ENCODE peak calls at places on chromosomes 16 and 17, in six cellular contexts. W is mesendoderm, X is trophoblast cell, N is H1, U is neuronal stem cell, A is IMR-90. F is an unnamed sample.

GRCh38 chr17:64688481-64688880 is 26.4 kb upstream of the SMURF2 start:
- DNase-seq in U (no peak), X (no peak), N (no peak), A (no peak), W (no peak), F (no peak)

GRCh38 chr16:70380205-70380918 is 33.7 kb downstream of the DDX19A start:
- DNase-seq in W (peak), U (peak), A (peak), N (peak), X (peak), F (peak)

GRCh38 chr17:67950945-67951344 is 45.3 kb downstream of the C17orf58 start:
- DNase-seq in X (no peak), W (no peak), U (no peak), N (no peak), A (no peak), F (no peak)

GRCh38 chr17:35596072-35596471 is 8.9 kb downstream of the AP2B1 start:
- DNase-seq in U (no peak), N (no peak), A (no peak), X (no peak), W (no peak), F (no peak)

GRCh38 chr17:78166416-78166815 is 2.0 kb upstream of the SYNGR2 start:
- DNase-seq in U (no peak), W (no peak), N (no peak), X (no peak), A (no peak), F (no peak)

GRCh38 chr17:40350410-40351184 is 13.9 kb downstream of the GJD3 start:
- DNase-seq in N (no peak), X (no peak), A (no peak), W (peak), U (peak), F (peak)

GRCh38 chr16:55426865-55427484 is 52.0 kb upstream of the MMP2 start:
- DNase-seq in N (no peak), U (no peak), A (no peak), W (no peak), X (no peak), F (no peak)

GRCh38 chr16:3274490-3274889 is 8.8 kb upstream of the ZNF263 start:
- DNase-seq in A (peak), X (no peak), U (no peak), W (no peak), N (no peak), F (no peak)

GRCh38 chr16:3880623-3881498 is at the start of gene CREBBP:
- DNase-seq in W (peak), X (peak), U (peak), N (peak), A (peak), F (peak)

GRCh38 chr17:28528329-28529011 is 22.3 kb downstream of the FOXN1 start:
- DNase-seq in N (no peak), X (no peak), W (no peak), U (no peak), A (no peak), F (peak)

GRCh38 chr17:4735825-4736651 is 3.6 kb upstream of the ZMYND15 start:
- DNase-seq in A (no peak), N (no peak), W (no peak), X (peak), U (no peak), F (no peak)

DNA sequence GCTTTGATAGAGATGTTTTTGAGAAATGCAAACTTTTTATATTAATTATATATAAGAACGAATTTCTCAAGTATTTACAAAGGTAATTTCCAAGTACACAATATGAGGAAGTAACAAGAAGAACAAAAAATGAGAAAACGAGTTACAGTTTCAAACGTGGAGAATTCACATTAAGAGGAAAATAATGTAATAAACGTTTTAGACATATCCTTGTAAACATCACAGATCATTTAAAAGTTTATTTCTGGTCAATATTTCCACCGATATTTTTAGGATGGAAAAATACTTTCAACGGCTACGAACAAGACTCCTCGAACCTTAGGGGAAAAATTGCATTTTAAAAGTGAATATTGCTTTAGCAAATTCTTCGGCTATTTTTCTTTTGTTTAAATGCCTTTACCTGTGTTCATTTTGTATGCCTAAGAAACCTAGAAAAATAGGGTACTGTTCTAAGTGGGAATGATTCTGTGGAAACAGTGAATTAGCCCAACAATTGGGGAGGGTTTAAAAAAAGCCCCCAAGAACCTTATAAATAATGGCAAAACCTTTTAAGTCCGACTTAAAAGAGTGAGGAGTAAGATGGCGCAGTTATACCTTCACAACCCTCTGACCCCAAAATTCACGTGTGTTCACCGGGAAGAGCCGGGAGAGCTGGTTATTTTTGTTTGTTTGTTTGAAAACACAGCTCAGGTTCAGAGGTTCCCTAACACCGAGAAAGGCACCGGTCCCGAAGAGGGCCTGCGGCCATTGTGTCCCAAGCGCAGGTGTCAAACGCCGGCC is 3.3 kb downstream of the HNF1B start:
- DNase-seq in A (no peak), X (no peak), U (no peak), N (no peak), W (no peak), F (peak)
- H3K4me3 ChIP-seq in A (no peak), X (no peak), U (no peak), N (peak), W (no peak), F (peak)

DNA sequence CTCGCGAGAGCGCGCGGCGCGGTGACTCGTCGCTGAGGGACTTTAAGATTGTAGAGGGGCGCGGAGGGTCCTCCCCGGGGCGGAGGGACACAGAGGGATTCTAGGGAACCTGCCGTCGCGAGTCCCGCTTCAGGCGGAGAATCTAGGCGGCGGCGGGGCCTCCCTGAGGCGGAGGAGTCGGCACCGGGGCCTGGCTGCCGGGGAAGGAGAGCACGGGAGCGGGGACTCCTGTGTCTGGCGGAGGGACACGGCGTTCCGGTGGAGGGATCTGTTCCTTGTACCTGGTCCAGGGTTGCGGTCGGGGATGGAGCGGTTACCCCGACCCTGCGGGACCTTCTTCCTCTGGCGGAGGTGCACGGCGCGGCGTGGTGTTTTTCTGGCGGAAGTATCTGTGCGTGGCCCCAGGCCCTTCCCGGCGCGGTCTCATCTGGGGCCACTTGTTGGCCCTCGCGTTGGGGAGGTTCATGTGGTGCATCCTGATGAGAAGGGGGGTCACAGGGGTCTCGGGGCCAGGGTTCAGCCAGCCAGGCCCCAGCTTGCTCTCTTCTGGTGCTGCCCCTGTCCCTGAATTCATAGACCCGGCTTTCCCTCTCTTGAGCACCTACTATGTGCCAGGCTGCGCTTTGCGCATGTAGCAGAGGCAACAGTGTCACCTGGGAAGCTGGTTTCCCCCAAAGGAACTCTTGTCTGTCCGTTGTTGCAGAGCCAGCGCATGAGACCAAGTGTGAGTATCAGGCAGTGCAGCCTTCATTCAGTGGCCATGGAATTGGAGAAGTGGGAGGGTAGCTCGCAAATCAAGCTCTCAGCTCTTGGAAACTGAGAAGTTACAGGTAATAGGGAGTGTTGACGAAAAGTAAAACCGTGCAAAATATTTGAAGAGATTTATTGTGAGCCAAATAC is 561 bp upstream of the ZKSCAN2 start:
- DNase-seq in X (peak), W (peak), U (no peak), N (peak), A (peak), F (peak)
- H3K18ac ChIP-seq in X (peak), W (peak), U (peak), N (peak), A (peak), F (peak)

GRCh38 chr17:76264425-76264754 is 758 bp upstream of the UBALD2 start:
- DNase-seq in X (no peak), A (no peak), U (no peak), N (no peak), W (no peak), F (no peak)
- H3K4me3 ChIP-seq in X (no peak), A (no peak), U (no peak), N (peak), W (no peak), F (peak)

GRCh38 chr17:8152112-8152775 is at the start of gene PER1:
- DNase-seq in A (peak), U (peak), W (peak), N (peak), X (peak), F (peak)

GRCh38 chr17:8153957-8154607 is 1.9 kb upstream of the PER1 start:
- DNase-seq in X (peak), U (peak), N (peak), A (peak), W (peak), F (peak)

GRCh38 chr17:8152981-8153549 is 861 bp upstream of the PER1 start:
- DNase-seq in A (no peak), N (no peak), X (no peak), U (no peak), W (no peak), F (no peak)

GRCh38 chr17:8154608-8155152 is 2.5 kb upstream of the PER1 start:
- DNase-seq in X (no peak), U (no peak), N (no peak), W (no peak), A (no peak), F (no peak)

DNA sequence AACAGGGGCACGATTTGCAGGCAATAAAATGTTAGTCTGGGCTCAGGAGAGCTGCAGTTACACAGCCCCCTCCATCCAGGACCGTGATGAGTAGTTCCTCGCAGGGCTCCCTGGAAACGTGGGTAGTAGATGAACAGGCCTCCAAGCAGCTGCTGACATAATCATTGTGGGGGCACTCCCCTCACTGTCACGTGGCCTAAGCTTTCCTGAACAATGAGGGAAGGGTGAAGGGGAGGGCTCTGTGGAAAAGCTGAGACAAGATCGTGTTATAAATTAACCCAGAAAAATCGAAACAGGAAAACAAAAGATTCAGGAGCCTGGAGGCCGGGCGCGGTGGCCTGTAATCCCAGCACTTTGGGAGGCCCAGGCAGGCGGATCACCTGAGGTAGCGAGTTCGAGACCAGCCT is 1.3 kb upstream of the PER1 start:
- DNase-seq in U (no peak), X (no peak), W (peak), N (no peak), A (peak), F (peak)
- H3K18ac ChIP-seq in U (no peak), X (no peak), W (no peak), N (no peak), A (no peak), F (no peak)

DNA sequence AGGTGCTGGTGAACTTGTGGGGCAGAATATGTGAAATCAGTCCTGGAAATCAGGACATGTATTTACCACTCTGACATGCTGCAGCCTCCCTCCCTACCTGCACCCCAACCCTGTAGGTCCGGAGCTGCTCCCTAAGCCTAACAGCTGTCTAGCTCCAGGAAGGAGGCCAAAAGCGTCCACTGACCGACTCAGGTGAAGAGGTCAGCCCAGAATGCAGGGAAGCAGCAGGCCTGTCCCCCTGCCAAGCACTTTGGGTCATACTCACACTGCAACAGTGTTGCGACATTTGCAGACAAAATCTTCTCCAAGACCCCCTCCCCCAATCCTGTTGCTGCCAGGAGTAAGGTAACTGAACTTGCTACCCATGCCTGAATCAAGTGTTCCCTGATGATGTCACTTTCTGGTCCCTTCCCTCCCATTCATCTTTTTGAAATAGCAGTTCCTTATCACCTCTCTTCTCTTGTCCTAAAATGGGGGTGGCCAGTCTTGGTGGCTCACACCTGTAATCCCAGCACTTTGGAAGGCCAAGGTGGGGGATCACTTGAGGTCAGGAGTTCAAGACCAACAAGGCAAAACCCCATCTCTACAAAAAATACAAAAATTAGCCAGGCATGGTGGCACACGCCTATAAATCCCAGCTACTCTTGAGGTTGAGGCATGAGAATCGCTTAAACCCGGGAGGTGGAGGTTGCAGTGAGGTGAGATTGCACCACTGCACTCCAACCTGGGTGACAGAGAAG is 1.3 kb upstream of the ACLY start:
- DNase-seq in W (peak), X (no peak), N (peak), U (no peak), A (peak), F (no peak)
- H3K4me3 ChIP-seq in W (no peak), X (no peak), N (peak), U (peak), A (no peak), F (no peak)

GRCh38 chr16:58684354-58685083 is at the start of gene SLC38A7:
- DNase-seq in A (peak), X (peak), N (peak), W (peak), U (peak), F (peak)
- H3K18ac ChIP-seq in A (peak), X (peak), N (peak), W (peak), U (peak), F (peak)

GRCh38 chr17:81387235-81388060 is 7.8 kb upstream of the BAHCC1 start:
- DNase-seq in U (no peak), N (no peak), X (no peak), A (peak), W (peak), F (peak)

GRCh38 chr17:81390029-81390428 is 5.2 kb upstream of the BAHCC1 start:
- DNase-seq in N (no peak), W (peak), U (no peak), A (no peak), X (no peak), F (no peak)

GRCh38 chr17:81389585-81389984 is 5.7 kb upstream of the BAHCC1 start:
- DNase-seq in W (no peak), U (no peak), X (no peak), N (no peak), A (no peak), F (no peak)

GRCh38 chr17:81388091-81388611 is 7.1 kb upstream of the BAHCC1 start:
- DNase-seq in A (no peak), X (no peak), N (no peak), W (no peak), U (no peak), F (no peak)

DNA sequence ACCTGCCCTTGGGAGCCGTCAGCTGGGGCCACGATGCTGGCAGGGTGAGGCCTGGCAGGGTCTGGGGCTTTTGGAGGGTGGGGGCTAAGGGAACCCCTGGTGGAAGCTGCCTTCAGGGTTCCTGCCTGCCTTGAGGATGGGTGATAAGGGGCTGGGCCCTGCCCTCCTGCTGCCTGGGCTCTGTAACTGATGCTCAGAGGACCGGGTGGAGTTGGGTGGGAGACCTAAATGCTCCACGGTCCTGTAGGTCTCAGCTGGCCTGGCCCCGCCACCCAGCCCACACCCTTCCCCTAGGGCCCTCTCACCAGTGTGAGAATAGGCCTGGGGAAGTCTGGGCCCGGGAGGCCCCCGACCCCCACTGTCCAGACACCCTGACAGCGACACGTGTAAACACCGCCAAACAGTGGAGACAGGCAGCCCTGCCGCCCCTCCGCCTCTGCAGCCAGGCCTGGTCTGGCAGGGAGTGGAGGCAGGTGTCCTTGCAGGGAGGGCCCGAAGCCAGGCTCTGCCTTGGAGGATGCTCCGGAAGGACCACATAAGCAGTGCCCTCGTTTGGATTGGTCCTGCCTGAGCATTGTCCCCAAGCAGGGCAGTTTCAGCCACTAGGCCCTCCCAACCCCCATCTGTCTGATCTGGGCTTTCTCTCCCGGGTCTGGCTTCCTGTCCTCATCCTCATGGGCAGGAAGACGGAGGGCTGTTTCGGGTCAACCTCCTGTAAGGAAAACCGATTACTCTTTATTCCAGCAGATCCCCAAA is 6.5 kb upstream of the BAHCC1 start:
- DNase-seq in W (peak), X (no peak), A (no peak), N (peak), U (no peak), F (peak)
- H3K4me3 ChIP-seq in W (no peak), X (no peak), A (no peak), N (no peak), U (no peak), F (peak)

GRCh38 chr16:49661465-49662187 is 194.3 kb downstream of the ZNF423 start:
- DNase-seq in U (no peak), X (no peak), W (no peak), N (no peak), A (no peak), F (no peak)

GRCh38 chr16:49658491-49658890 is 197.4 kb downstream of the ZNF423 start:
- DNase-seq in U (no peak), W (no peak), N (no peak), A (no peak), X (no peak), F (no peak)

GRCh38 chr16:49659356-49659755 is 196.6 kb downstream of the ZNF423 start:
- DNase-seq in X (no peak), A (no peak), U (no peak), N (no peak), W (no peak), F (no peak)

GRCh38 chr16:49658066-49658465 is 197.8 kb downstream of the ZNF423 start:
- DNase-seq in N (no peak), W (no peak), A (no peak), X (no peak), U (no peak), F (no peak)

DNA sequence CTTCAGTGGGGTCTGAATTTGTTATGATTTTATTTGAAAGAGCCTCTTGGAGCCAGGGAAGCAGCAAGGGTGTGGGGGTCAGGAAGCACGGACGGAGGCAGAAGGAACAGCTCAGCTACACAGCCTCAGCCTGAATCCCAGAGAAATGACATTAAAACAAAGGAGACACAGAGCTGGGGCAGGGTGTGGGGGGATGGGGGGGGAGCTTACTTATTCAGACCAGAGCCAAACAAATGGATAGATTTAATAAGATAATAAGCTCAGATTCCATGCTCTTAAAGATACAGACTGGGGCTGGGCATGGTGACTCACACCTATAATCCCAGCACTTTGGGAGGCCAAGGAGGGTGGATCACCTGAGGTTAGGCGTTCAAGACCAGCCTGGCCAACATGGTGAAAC is 195.3 kb downstream of the ZNF423 start:
- DNase-seq in A (no peak), N (no peak), W (no peak), U (no peak), X (no peak), F (no peak)
- H3K18ac ChIP-seq in A (no peak), N (no peak), W (no peak), U (no peak), X (no peak), F (no peak)

F was measured in mesenchymal stem cell.